ENCODE peak calls at places on chromosomes 2 and 18, in seven cellular contexts. Y is GM13977, W is cardiac muscle cell, I is AG09309, E is Calu3, T is astrocyte of the spinal cord, L is glutamatergic neuron. M is an unnamed sample.

GRCh38 chr2:69554981-69555380 is 88.6 kb downstream of the AAK1 start:
- DNase-seq in L (no peak), Y (peak; percentile 28), E (no peak), W (peak; percentile 70), T (no peak), I (no peak), M (no peak)

GRCh38 chr2:68690851-68691250 is 43.8 kb upstream of the ARHGAP25 start:
- DNase-seq in Y (no peak), W (no peak), I (no peak), L (no peak), T (no peak), E (no peak), M (no peak)

GRCh38 chr2:83017366-83018090 is 1441.6 kb downstream of the SUCLG1 start:
- DNase-seq in L (no peak), Y (no peak), I (no peak), E (no peak), T (no peak), W (peak; percentile 34), M (no peak)

GRCh38 chr2:183186296-183186695 is 62.1 kb downstream of the NUP35 start:
- DNase-seq in T (no peak), L (no peak), E (no peak), W (no peak), I (no peak), Y (no peak), M (no peak)

GRCh38 chr18:48605408-48605845 is 66.6 kb downstream of the CTIF start:
- DNase-seq in L (peak; percentile 82), I (no peak), T (peak; percentile 35), Y (no peak), E (peak; percentile 28), W (peak; percentile 36), M (peak; percentile 47)

GRCh38 chr2:142880275-142880674 is 2.8 kb downstream of the KYNU start:
- DNase-seq in E (no peak), L (no peak), Y (no peak), T (peak; percentile 75), I (peak; percentile 20), W (peak; percentile 50), M (no peak)

GRCh38 chr2:43220229-43220981 is 6.0 kb downstream of the ZFP36L2 start:
- DNase-seq in E (no peak), I (no peak), T (no peak), Y (no peak), L (no peak), W (peak; percentile 52), M (no peak)

GRCh38 chr2:113126845-113127645 is at the start of gene IL1RN:
- DNase-seq in T (no peak), I (no peak), Y (no peak), W (no peak), L (no peak), E (no peak), M (no peak)

GRCh38 chr2:212777020-212777491 is 238.5 kb upstream of the ERBB4 start:
- DNase-seq in Y (peak; percentile 28), L (no peak), I (peak; percentile 25), T (peak; percentile 49), E (peak; percentile 3), W (peak; percentile 54), M (peak; percentile 8)

DNA sequence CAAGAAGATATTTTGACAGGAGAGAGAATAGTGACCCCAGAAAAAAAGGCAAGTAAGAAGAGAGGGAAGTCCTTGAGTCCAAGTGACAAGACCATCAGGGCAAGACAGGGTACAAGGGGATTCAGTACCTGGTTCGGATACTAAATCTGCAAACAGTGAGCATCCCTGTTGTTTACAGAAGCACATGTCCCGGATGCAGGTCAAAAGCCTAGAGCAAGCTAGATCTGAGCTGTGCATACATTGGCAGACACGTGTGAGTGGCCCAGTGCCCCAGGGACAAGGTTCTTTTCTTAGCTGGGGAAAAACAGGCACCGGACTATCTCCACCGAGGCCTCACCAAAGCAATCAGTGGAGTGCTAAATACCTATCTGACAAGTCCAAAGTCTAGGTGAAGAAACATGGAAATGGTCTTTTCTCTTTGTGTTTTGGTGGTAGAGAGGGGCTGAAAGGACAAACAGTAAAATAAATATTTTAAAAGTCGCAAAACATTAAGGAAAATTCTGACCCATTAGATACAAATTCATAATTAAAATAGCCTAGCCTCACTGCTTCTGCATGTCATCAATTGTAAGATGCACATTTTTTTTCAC is 165.2 kb downstream of the SUCLG1 start:
- DNase-seq in E (no peak), I (no peak), Y (no peak), W (no peak), L (no peak), T (no peak), M (no peak)
- TF ChIP-seq CTCF in E (no peak), I (no peak), Y (no peak), W (no peak), L (no peak), T (no peak), M (no peak)

GRCh38 chr2:108069515-108070310 is 83.4 kb downstream of the SLC5A7 start:
- DNase-seq in W (no peak), T (no peak), I (no peak), L (no peak), E (peak; percentile 8), Y (no peak), M (no peak)
- TF ChIP-seq CTCF in W (no peak), T (no peak), I (no peak), L (peak; percentile 38), E (peak; percentile 19), Y (no peak), M (peak; percentile 38)

DNA sequence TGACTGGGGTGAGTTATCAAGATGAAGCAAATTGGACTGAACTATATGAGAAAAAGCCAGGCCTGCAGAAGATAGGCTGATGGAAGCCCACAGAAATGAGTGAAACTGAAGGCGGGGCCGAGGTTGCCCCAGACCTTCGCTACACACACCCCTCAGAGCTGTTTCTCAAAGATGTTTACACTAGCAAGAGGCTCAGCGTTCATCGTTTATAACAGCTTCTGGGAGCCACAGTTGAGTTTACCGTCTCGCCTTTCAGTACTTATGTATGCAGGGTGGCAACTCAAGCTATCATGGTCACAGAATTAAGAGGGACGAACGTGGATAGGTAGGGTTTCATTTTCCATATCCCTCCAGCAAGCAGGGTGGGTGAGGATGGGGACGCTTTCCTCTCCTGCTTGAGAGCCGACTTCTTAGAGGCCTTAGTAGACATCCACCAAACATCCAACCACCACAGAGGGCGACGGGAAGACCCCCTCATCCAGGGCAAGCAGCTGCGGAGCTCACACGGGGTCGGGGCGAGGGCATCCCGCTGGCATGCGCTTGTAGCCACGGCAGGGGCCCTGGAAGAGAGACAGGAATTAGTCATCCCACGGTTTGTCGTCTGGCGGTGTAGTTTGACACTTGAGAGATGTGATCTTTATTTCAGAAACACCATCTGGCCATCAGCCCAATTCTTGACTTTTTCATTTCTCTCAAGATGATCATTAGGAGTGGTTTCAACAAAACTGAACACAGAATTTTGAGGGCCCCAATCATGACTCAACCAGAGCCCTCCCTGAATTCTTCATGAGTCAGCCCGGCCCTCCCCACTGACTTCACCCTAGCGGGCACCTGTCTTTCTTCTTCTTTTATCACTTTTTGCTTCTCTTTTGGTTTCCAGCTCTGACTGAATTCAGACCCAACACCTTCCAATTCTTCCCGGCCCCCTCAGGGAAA is 109.1 kb upstream of the CTDP1 start:
- DNase-seq in I (no peak), L (peak; percentile 3), T (peak; percentile 87), E (no peak), W (peak; percentile 23), Y (no peak), M (no peak)
- TF ChIP-seq CTCF in I (no peak), L (no peak), T (no peak), E (no peak), W (no peak), Y (no peak), M (no peak)

GRCh38 chr2:226023383-226023782 is 623.9 kb downstream of the NYAP2 start:
- DNase-seq in W (no peak), I (no peak), E (no peak), Y (no peak), L (no peak), T (no peak), M (no peak)
- TF ChIP-seq CTCF in W (no peak), I (no peak), E (no peak), Y (no peak), L (no peak), T (no peak), M (no peak)

DNA sequence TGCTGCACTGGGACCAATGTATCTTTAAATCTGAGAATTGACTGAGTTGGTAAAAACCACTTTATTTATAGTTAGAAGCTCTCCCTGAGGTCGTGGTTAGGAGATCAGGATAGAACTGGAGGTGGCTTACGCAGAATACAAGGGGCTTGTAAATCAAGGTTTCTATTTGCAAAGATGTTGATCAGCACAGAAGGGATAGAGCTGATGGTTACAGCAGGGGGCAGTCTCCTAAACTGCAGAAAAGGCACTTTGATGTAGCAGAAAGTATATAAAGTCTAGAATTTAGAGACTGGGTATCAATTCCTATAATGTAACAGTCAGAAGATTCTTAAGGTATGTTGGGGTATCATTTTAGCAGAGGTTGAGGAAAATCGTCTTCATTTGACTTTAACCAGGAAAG is 25.2 kb upstream of the ACVR1 start:
- DNase-seq in T (no peak), I (no peak), Y (no peak), E (no peak), W (no peak), L (no peak), M (no peak)
- TF ChIP-seq CTCF in T (peak; percentile 20), I (peak; percentile 14), Y (peak; percentile 25), E (no peak), W (peak; percentile 25), L (no peak), M (no peak)

GRCh38 chr18:36402765-36403396 is 105.4 kb downstream of the FHOD3 start:
- DNase-seq in Y (no peak), L (no peak), E (no peak), I (peak; percentile 75), W (peak; percentile 94), T (peak; percentile 77), M (no peak)
- TF ChIP-seq CTCF in Y (no peak), L (no peak), E (no peak), I (no peak), W (peak; percentile 12), T (no peak), M (no peak)

DNA sequence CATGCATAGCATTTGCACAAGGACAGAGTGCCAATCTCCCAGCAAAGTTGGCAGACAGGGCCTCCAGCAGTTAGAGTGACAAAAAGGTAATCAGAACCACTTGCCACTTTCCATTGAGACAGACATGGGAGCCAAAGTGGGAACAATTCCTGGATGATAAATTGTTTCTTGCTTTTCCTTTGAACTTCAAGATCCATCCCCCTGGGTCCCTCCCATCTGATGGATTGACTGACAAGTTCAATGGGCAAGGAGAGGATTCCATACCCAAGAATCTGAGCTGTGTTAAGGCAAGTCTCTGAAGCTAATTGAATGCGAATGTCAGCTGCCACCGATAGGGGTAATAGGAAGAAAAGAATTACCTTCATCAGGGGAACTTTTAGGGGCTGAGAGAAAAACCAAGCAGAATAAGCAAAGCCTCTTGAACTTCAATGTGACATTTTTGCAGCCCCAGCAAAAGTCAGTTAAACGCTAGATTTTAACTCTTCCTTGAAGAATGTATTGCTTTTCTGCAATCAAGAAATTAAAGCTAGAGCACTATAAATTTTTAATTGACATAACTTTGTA is 96.5 kb downstream of the LYPD1 start:
- DNase-seq in T (no peak), E (no peak), Y (no peak), W (no peak), I (no peak), L (no peak), M (no peak)
- TF ChIP-seq CTCF in T (no peak), E (no peak), Y (no peak), W (no peak), I (no peak), L (no peak), M (no peak)

M was measured in nephron progenitor cell.